ENCODE peak calls at places on chromosomes 1 and 21, in five cellular contexts. One of them, this sample, is unnamed. For H4K20me1, the result is how much of the 10 kb centered on the place peaks cover.

GRCh38 chr21:17858764-17859163 is 39.6 kb upstream of the C21orf91 start:
- DNase-seq in HepG2: no peak
- DNase-seq in fibroblast of lung: no peak
- DNase-seq in H9: no peak
- DNase-seq in endothelial cell of umbilical vein: no peak
- DNase-seq in this sample: no peak

GRCh38 chr1:220875233-220875632 is 4.0 kb upstream of the HLX start:
- DNase-seq in endothelial cell of umbilical vein: no peak
- DNase-seq in HepG2: no peak
- DNase-seq in fibroblast of lung: no peak
- DNase-seq in H9: no peak
- DNase-seq in this sample: no peak

GRCh38 chr1:28031173-28031572 is 57.2 kb downstream of the EYA3 start:
- DNase-seq in endothelial cell of umbilical vein: peak
- DNase-seq in fibroblast of lung: no peak
- DNase-seq in H9: no peak
- DNase-seq in HepG2: no peak
- DNase-seq in this sample: peak

GRCh38 chr1:111647738-111648137 is 28.1 kb downstream of the RAP1A start:
- DNase-seq in endothelial cell of umbilical vein: no peak
- DNase-seq in H9: no peak
- DNase-seq in fibroblast of lung: no peak
- DNase-seq in HepG2: no peak
- DNase-seq in this sample: no peak

GRCh38 chr1:22048351-22049192 is 3.9 kb upstream of the CDC42 start:
- DNase-seq in HepG2: peak
- DNase-seq in endothelial cell of umbilical vein: no peak
- DNase-seq in H9: peak
- DNase-seq in fibroblast of lung: no peak
- DNase-seq in this sample: peak

GRCh38 chr1:25820247-25821111 is 725 bp downstream of the MTFR1L start:
- DNase-seq in endothelial cell of umbilical vein: peak
- DNase-seq in H9: peak
- DNase-seq in fibroblast of lung: peak
- DNase-seq in HepG2: peak
- DNase-seq in this sample: peak

GRCh38 chr1:157000686-157001085 is 44.9 kb downstream of the ARHGEF11 start:
- DNase-seq in H9: no peak
- DNase-seq in HepG2: no peak
- DNase-seq in endothelial cell of umbilical vein: peak
- DNase-seq in fibroblast of lung: no peak
- DNase-seq in this sample: peak

GRCh38 chr21:39029086-39029772 is 154.0 kb downstream of the PSMG1 start:
- DNase-seq in HepG2: no peak
- DNase-seq in H9: no peak
- DNase-seq in fibroblast of lung: peak
- DNase-seq in endothelial cell of umbilical vein: no peak
- DNase-seq in this sample: no peak

GRCh38 chr1:53376742-53377437 is 49.0 kb upstream of the LRP8 start:
- DNase-seq in fibroblast of lung: no peak
- DNase-seq in endothelial cell of umbilical vein: no peak
- DNase-seq in H9: peak
- DNase-seq in HepG2: no peak
- DNase-seq in this sample: no peak

DNA sequence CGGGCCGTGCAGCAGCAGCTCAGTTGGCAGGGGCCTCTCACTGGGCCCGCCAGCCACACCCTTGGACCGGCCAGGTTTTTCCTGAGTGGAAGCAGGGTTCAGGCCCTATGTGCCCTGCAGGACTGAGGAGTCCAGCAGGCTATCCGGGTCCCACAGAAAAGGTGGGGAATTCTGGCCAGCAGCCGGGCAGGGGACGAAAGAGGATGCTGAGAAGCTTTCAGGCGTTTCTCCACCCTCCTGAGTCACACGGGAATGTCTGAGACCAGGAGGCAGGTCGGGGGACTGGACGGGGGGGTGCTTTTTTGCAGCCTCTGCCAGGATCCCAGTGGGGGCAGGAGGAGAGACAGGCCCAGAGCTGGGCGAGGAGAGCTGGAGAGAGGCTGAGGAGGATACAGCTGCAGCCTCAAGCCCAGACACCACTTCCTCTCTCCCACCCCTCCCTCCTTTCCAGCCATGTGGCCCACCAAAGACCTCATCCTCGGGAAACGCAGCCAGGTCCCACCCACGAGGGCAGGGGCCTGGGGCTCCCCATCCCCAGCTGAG is 105.4 kb downstream of the SPSB1 start:
- DNase-seq in fibroblast of lung: no peak
- DNase-seq in endothelial cell of umbilical vein: peak
- DNase-seq in H9: no peak
- DNase-seq in HepG2: no peak
- DNase-seq in this sample: no peak
- H3K27ac ChIP-seq in fibroblast of lung: no peak
- H3K27ac ChIP-seq in endothelial cell of umbilical vein: peak
- H3K27ac ChIP-seq in H9: no peak
- H3K27ac ChIP-seq in HepG2: no peak
- H3K27ac ChIP-seq in this sample: no peak

GRCh38 chr1:19166066-19166465 is 44.0 kb downstream of the UBR4 start:
- DNase-seq in HepG2: no peak
- DNase-seq in endothelial cell of umbilical vein: no peak
- DNase-seq in H9: no peak
- DNase-seq in fibroblast of lung: no peak
- DNase-seq in this sample: no peak

GRCh38 chr1:19167140-19167539 is 42.9 kb downstream of the UBR4 start:
- DNase-seq in endothelial cell of umbilical vein: no peak
- DNase-seq in HepG2: no peak
- DNase-seq in H9: no peak
- DNase-seq in fibroblast of lung: no peak
- DNase-seq in this sample: no peak

GRCh38 chr1:19164274-19165015 is 45.6 kb downstream of the UBR4 start:
- DNase-seq in endothelial cell of umbilical vein: no peak
- DNase-seq in fibroblast of lung: no peak
- DNase-seq in HepG2: no peak
- DNase-seq in H9: no peak
- DNase-seq in this sample: peak

GRCh38 chr1:19165501-19165900 is 44.6 kb downstream of the UBR4 start:
- DNase-seq in fibroblast of lung: no peak
- DNase-seq in H9: no peak
- DNase-seq in HepG2: no peak
- DNase-seq in endothelial cell of umbilical vein: no peak
- DNase-seq in this sample: peak

GRCh38 chr1:19169642-19170041 is 40.4 kb downstream of the UBR4 start:
- DNase-seq in endothelial cell of umbilical vein: no peak
- DNase-seq in H9: no peak
- DNase-seq in HepG2: no peak
- DNase-seq in fibroblast of lung: peak
- DNase-seq in this sample: no peak
- H4K20me1 ChIP-seq in endothelial cell of umbilical vein: under half
- H4K20me1 ChIP-seq in H9: under half
- H4K20me1 ChIP-seq in HepG2: under half
- H4K20me1 ChIP-seq in fibroblast of lung: under half
- H4K20me1 ChIP-seq in this sample: under half

DNA sequence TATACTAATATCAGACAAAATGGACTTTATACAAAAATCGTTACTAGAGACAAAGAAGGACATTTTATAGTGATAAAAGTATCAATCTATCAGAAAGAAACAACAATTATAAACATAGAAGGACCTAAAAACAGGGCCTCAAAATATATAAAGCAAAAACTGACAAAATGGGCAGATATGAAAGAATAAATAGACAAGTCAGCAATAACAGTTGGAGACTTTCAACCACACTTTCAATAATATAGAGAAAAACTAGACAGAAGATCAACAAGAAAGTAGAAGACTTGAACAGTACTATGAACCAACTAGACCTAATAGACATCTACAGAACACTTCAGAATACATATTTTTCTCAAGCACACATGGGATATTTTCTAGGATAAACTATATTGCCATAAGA is 52.4 kb downstream of the MIS18A start:
- DNase-seq in endothelial cell of umbilical vein: no peak
- DNase-seq in fibroblast of lung: no peak
- DNase-seq in H9: no peak
- DNase-seq in HepG2: no peak
- DNase-seq in this sample: no peak
- H3K27ac ChIP-seq in endothelial cell of umbilical vein: no peak
- H3K27ac ChIP-seq in fibroblast of lung: no peak
- H3K27ac ChIP-seq in H9: no peak
- H3K27ac ChIP-seq in HepG2: no peak
- H3K27ac ChIP-seq in this sample: no peak

GRCh38 chr1:235327559-235328270 is at the start of gene ARID4B:
- DNase-seq in H9: no peak
- DNase-seq in fibroblast of lung: no peak
- DNase-seq in endothelial cell of umbilical vein: no peak
- DNase-seq in HepG2: no peak
- DNase-seq in this sample: no peak
- H4K20me1 ChIP-seq in H9: under half
- H4K20me1 ChIP-seq in fibroblast of lung: under half
- H4K20me1 ChIP-seq in endothelial cell of umbilical vein: under half
- H4K20me1 ChIP-seq in HepG2: under half
- H4K20me1 ChIP-seq in this sample: under half

GRCh38 chr1:209051598-209051997 is 531.9 kb upstream of the CAMK1G start:
- DNase-seq in endothelial cell of umbilical vein: no peak
- DNase-seq in HepG2: no peak
- DNase-seq in fibroblast of lung: no peak
- DNase-seq in H9: no peak
- DNase-seq in this sample: no peak

GRCh38 chr1:209057083-209057482 is 526.4 kb upstream of the CAMK1G start:
- DNase-seq in HepG2: no peak
- DNase-seq in H9: no peak
- DNase-seq in endothelial cell of umbilical vein: no peak
- DNase-seq in fibroblast of lung: no peak
- DNase-seq in this sample: no peak

GRCh38 chr1:209057901-209058300 is 525.6 kb upstream of the CAMK1G start:
- DNase-seq in HepG2: no peak
- DNase-seq in endothelial cell of umbilical vein: no peak
- DNase-seq in H9: no peak
- DNase-seq in fibroblast of lung: no peak
- DNase-seq in this sample: no peak

GRCh38 chr1:209048961-209049669 is 534.4 kb upstream of the CAMK1G start:
- DNase-seq in endothelial cell of umbilical vein: no peak
- DNase-seq in HepG2: no peak
- DNase-seq in fibroblast of lung: no peak
- DNase-seq in H9: no peak
- DNase-seq in this sample: peak

DNA sequence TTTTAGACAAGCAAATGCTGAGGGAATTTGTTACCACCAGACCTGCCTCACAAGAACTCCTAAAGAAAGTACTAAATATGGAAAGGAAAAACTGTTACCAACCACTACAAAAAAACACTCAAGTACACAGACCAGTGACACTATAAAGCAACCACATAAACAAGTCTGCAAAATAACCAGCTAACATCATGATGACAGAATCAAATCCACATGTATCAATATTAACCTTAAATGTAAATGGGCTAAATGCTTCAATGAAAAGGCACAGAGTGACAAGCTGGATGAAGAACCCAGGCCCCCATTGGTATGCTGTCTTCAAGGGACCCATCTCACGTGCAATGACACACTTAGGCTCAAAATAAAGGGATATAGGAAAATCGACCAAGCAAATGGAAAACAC is 529.9 kb upstream of the CAMK1G start:
- DNase-seq in endothelial cell of umbilical vein: no peak
- DNase-seq in fibroblast of lung: no peak
- DNase-seq in HepG2: no peak
- DNase-seq in H9: no peak
- DNase-seq in this sample: no peak
- H3K27ac ChIP-seq in endothelial cell of umbilical vein: no peak
- H3K27ac ChIP-seq in fibroblast of lung: no peak
- H3K27ac ChIP-seq in HepG2: no peak
- H3K27ac ChIP-seq in H9: no peak
- H3K27ac ChIP-seq in this sample: no peak

GRCh38 chr1:207858806-207859205 is 52.1 kb downstream of the CD34 start:
- DNase-seq in fibroblast of lung: no peak
- DNase-seq in endothelial cell of umbilical vein: peak
- DNase-seq in H9: no peak
- DNase-seq in HepG2: peak
- DNase-seq in this sample: no peak

GRCh38 chr1:207856276-207857023 is 54.5 kb downstream of the CD34 start:
- DNase-seq in H9: no peak
- DNase-seq in fibroblast of lung: no peak
- DNase-seq in endothelial cell of umbilical vein: no peak
- DNase-seq in HepG2: no peak
- DNase-seq in this sample: no peak

GRCh38 chr1:207860531-207860930 is 50.4 kb downstream of the CD34 start:
- DNase-seq in fibroblast of lung: no peak
- DNase-seq in H9: no peak
- DNase-seq in endothelial cell of umbilical vein: no peak
- DNase-seq in HepG2: no peak
- DNase-seq in this sample: no peak

GRCh38 chr1:207858271-207858670 is 52.7 kb downstream of the CD34 start:
- DNase-seq in H9: no peak
- DNase-seq in endothelial cell of umbilical vein: no peak
- DNase-seq in fibroblast of lung: no peak
- DNase-seq in HepG2: no peak
- DNase-seq in this sample: no peak

GRCh38 chr1:207857447-207857846 is 53.5 kb downstream of the CD34 start:
- DNase-seq in endothelial cell of umbilical vein: no peak
- DNase-seq in H9: no peak
- DNase-seq in HepG2: no peak
- DNase-seq in fibroblast of lung: no peak
- DNase-seq in this sample: peak
- H4K20me1 ChIP-seq in endothelial cell of umbilical vein: under half
- H4K20me1 ChIP-seq in H9: under half
- H4K20me1 ChIP-seq in HepG2: under half
- H4K20me1 ChIP-seq in fibroblast of lung: under half
- H4K20me1 ChIP-seq in this sample: under half

GRCh38 chr1:56376188-56376984 is 203.0 kb downstream of the PLPP3 start:
- DNase-seq in H9: peak
- DNase-seq in fibroblast of lung: peak
- DNase-seq in HepG2: no peak
- DNase-seq in endothelial cell of umbilical vein: peak
- DNase-seq in this sample: peak
- H3K27ac ChIP-seq in H9: no peak
- H3K27ac ChIP-seq in fibroblast of lung: no peak
- H3K27ac ChIP-seq in HepG2: no peak
- H3K27ac ChIP-seq in endothelial cell of umbilical vein: no peak
- H3K27ac ChIP-seq in this sample: peak